ENCODE peak calls at places on chromosome 5, in nine cellular contexts. One of them, this sample, is unnamed.

GRCh38 chr5:173925449-173926071 is 37.4 kb downstream of the CPEB4 start:
- DNase-seq in iris pigment epithelial cell: peak; percentile 75
- DNase-seq in stimulated activated effector memory CD8-positive, alpha-beta T cell treated with anti-CD3 and anti-CD28 coated beads, Interleukin-12 subunit alpha, Interleukin-12 subunit beta, amount 100 ng/mL, for 72 hours: no peak
- DNase-seq in progenitor cell of endocrine pancreas: no peak
- DNase-seq in neuronal stem cell: no peak
- DNase-seq in iPS DF 19.7: no peak
- DNase-seq in GM18507: no peak
- DNase-seq in heart left ventricle: peak; percentile 42
- DNase-seq in stimulated activated CD4-positive, alpha-beta T cell treated with anti-CD3 and anti-CD28 coated beads, Interleukin-12 subunit alpha, Interleukin-12 subunit beta, amount 100 ng/mL, for 48 hours: no peak
- DNase-seq in this sample: no peak

GRCh38 chr5:93404246-93404645 is 176.8 kb downstream of the NR2F1-AS1 start:
- DNase-seq in iris pigment epithelial cell: peak; percentile 57
- DNase-seq in stimulated activated effector memory CD8-positive, alpha-beta T cell treated with anti-CD3 and anti-CD28 coated beads, Interleukin-12 subunit alpha, Interleukin-12 subunit beta, amount 100 ng/mL, for 72 hours: no peak
- DNase-seq in progenitor cell of endocrine pancreas: no peak
- DNase-seq in neuronal stem cell: no peak
- DNase-seq in iPS DF 19.7: no peak
- DNase-seq in GM18507: no peak
- DNase-seq in heart left ventricle: no peak
- DNase-seq in stimulated activated CD4-positive, alpha-beta T cell treated with anti-CD3 and anti-CD28 coated beads, Interleukin-12 subunit alpha, Interleukin-12 subunit beta, amount 100 ng/mL, for 48 hours: no peak
- DNase-seq in this sample: no peak

GRCh38 chr5:9924614-9925013 is 294.5 kb upstream of the TAS2R1 start:
- DNase-seq in iris pigment epithelial cell: peak; percentile 99
- DNase-seq in stimulated activated effector memory CD8-positive, alpha-beta T cell treated with anti-CD3 and anti-CD28 coated beads, Interleukin-12 subunit alpha, Interleukin-12 subunit beta, amount 100 ng/mL, for 72 hours: no peak
- DNase-seq in progenitor cell of endocrine pancreas: no peak
- DNase-seq in neuronal stem cell: no peak
- DNase-seq in iPS DF 19.7: no peak
- DNase-seq in GM18507: no peak
- DNase-seq in heart left ventricle: no peak
- DNase-seq in stimulated activated CD4-positive, alpha-beta T cell treated with anti-CD3 and anti-CD28 coated beads, Interleukin-12 subunit alpha, Interleukin-12 subunit beta, amount 100 ng/mL, for 48 hours: no peak
- DNase-seq in this sample: no peak

GRCh38 chr5:146751781-146752401 is 126.7 kb downstream of the PPP2R2B start:
- DNase-seq in iris pigment epithelial cell: no peak
- DNase-seq in stimulated activated effector memory CD8-positive, alpha-beta T cell treated with anti-CD3 and anti-CD28 coated beads, Interleukin-12 subunit alpha, Interleukin-12 subunit beta, amount 100 ng/mL, for 72 hours: peak; percentile 78
- DNase-seq in progenitor cell of endocrine pancreas: no peak
- DNase-seq in neuronal stem cell: no peak
- DNase-seq in iPS DF 19.7: no peak
- DNase-seq in GM18507: peak; percentile 8
- DNase-seq in heart left ventricle: no peak
- DNase-seq in stimulated activated CD4-positive, alpha-beta T cell treated with anti-CD3 and anti-CD28 coated beads, Interleukin-12 subunit alpha, Interleukin-12 subunit beta, amount 100 ng/mL, for 48 hours: peak; percentile 10
- DNase-seq in this sample: no peak

GRCh38 chr5:168315991-168316578 is 24.6 kb downstream of the WWC1 start:
- DNase-seq in iris pigment epithelial cell: no peak
- DNase-seq in stimulated activated effector memory CD8-positive, alpha-beta T cell treated with anti-CD3 and anti-CD28 coated beads, Interleukin-12 subunit alpha, Interleukin-12 subunit beta, amount 100 ng/mL, for 72 hours: no peak
- DNase-seq in progenitor cell of endocrine pancreas: peak; percentile 55
- DNase-seq in neuronal stem cell: no peak
- DNase-seq in iPS DF 19.7: no peak
- DNase-seq in GM18507: no peak
- DNase-seq in heart left ventricle: no peak
- DNase-seq in stimulated activated CD4-positive, alpha-beta T cell treated with anti-CD3 and anti-CD28 coated beads, Interleukin-12 subunit alpha, Interleukin-12 subunit beta, amount 100 ng/mL, for 48 hours: no peak
- DNase-seq in this sample: no peak

GRCh38 chr5:113225259-113225658 is 209.5 kb downstream of the TSSK1B start:
- DNase-seq in iris pigment epithelial cell: no peak
- DNase-seq in stimulated activated effector memory CD8-positive, alpha-beta T cell treated with anti-CD3 and anti-CD28 coated beads, Interleukin-12 subunit alpha, Interleukin-12 subunit beta, amount 100 ng/mL, for 72 hours: peak; percentile 7
- DNase-seq in progenitor cell of endocrine pancreas: no peak
- DNase-seq in neuronal stem cell: no peak
- DNase-seq in iPS DF 19.7: no peak
- DNase-seq in GM18507: no peak
- DNase-seq in heart left ventricle: no peak
- DNase-seq in stimulated activated CD4-positive, alpha-beta T cell treated with anti-CD3 and anti-CD28 coated beads, Interleukin-12 subunit alpha, Interleukin-12 subunit beta, amount 100 ng/mL, for 48 hours: no peak
- DNase-seq in this sample: no peak

GRCh38 chr5:81748556-81748955 is 2.3 kb downstream of the SSBP2 start:
- DNase-seq in iris pigment epithelial cell: no peak
- DNase-seq in stimulated activated effector memory CD8-positive, alpha-beta T cell treated with anti-CD3 and anti-CD28 coated beads, Interleukin-12 subunit alpha, Interleukin-12 subunit beta, amount 100 ng/mL, for 72 hours: no peak
- DNase-seq in progenitor cell of endocrine pancreas: no peak
- DNase-seq in neuronal stem cell: no peak
- DNase-seq in iPS DF 19.7: no peak
- DNase-seq in GM18507: no peak
- DNase-seq in heart left ventricle: no peak
- DNase-seq in stimulated activated CD4-positive, alpha-beta T cell treated with anti-CD3 and anti-CD28 coated beads, Interleukin-12 subunit alpha, Interleukin-12 subunit beta, amount 100 ng/mL, for 48 hours: no peak
- DNase-seq in this sample: no peak

GRCh38 chr5:103424453-103425205 is 138.0 kb downstream of the NUDT12 start:
- DNase-seq in iris pigment epithelial cell: peak; percentile 96
- DNase-seq in stimulated activated effector memory CD8-positive, alpha-beta T cell treated with anti-CD3 and anti-CD28 coated beads, Interleukin-12 subunit alpha, Interleukin-12 subunit beta, amount 100 ng/mL, for 72 hours: no peak
- DNase-seq in progenitor cell of endocrine pancreas: no peak
- DNase-seq in neuronal stem cell: no peak
- DNase-seq in iPS DF 19.7: no peak
- DNase-seq in GM18507: no peak
- DNase-seq in heart left ventricle: no peak
- DNase-seq in stimulated activated CD4-positive, alpha-beta T cell treated with anti-CD3 and anti-CD28 coated beads, Interleukin-12 subunit alpha, Interleukin-12 subunit beta, amount 100 ng/mL, for 48 hours: no peak
- DNase-seq in this sample: no peak

GRCh38 chr5:112968411-112969106 is 8.0 kb upstream of the DCP2 start:
- DNase-seq in iris pigment epithelial cell: peak; percentile 35
- DNase-seq in stimulated activated effector memory CD8-positive, alpha-beta T cell treated with anti-CD3 and anti-CD28 coated beads, Interleukin-12 subunit alpha, Interleukin-12 subunit beta, amount 100 ng/mL, for 72 hours: no peak
- DNase-seq in progenitor cell of endocrine pancreas: no peak
- DNase-seq in neuronal stem cell: no peak
- DNase-seq in iPS DF 19.7: no peak
- DNase-seq in GM18507: no peak
- DNase-seq in heart left ventricle: no peak
- DNase-seq in stimulated activated CD4-positive, alpha-beta T cell treated with anti-CD3 and anti-CD28 coated beads, Interleukin-12 subunit alpha, Interleukin-12 subunit beta, amount 100 ng/mL, for 48 hours: no peak
- DNase-seq in this sample: no peak

GRCh38 chr5:119943148-119943547 is 313.8 kb downstream of the FAM170A start:
- DNase-seq in iris pigment epithelial cell: peak; percentile 35
- DNase-seq in stimulated activated effector memory CD8-positive, alpha-beta T cell treated with anti-CD3 and anti-CD28 coated beads, Interleukin-12 subunit alpha, Interleukin-12 subunit beta, amount 100 ng/mL, for 72 hours: no peak
- DNase-seq in progenitor cell of endocrine pancreas: no peak
- DNase-seq in neuronal stem cell: no peak
- DNase-seq in iPS DF 19.7: no peak
- DNase-seq in GM18507: no peak
- DNase-seq in heart left ventricle: no peak
- DNase-seq in stimulated activated CD4-positive, alpha-beta T cell treated with anti-CD3 and anti-CD28 coated beads, Interleukin-12 subunit alpha, Interleukin-12 subunit beta, amount 100 ng/mL, for 48 hours: no peak
- DNase-seq in this sample: no peak

GRCh38 chr5:133714161-133714915 is 102.0 kb upstream of the FSTL4 start:
- DNase-seq in iris pigment epithelial cell: no peak
- DNase-seq in stimulated activated effector memory CD8-positive, alpha-beta T cell treated with anti-CD3 and anti-CD28 coated beads, Interleukin-12 subunit alpha, Interleukin-12 subunit beta, amount 100 ng/mL, for 72 hours: no peak
- DNase-seq in progenitor cell of endocrine pancreas: no peak
- DNase-seq in neuronal stem cell: no peak
- DNase-seq in iPS DF 19.7: no peak
- DNase-seq in GM18507: no peak
- DNase-seq in heart left ventricle: no peak
- DNase-seq in stimulated activated CD4-positive, alpha-beta T cell treated with anti-CD3 and anti-CD28 coated beads, Interleukin-12 subunit alpha, Interleukin-12 subunit beta, amount 100 ng/mL, for 48 hours: no peak
- DNase-seq in this sample: no peak

GRCh38 chr5:181063514-181063913 is 23.4 kb downstream of the BTNL9 start:
- DNase-seq in iris pigment epithelial cell: no peak
- DNase-seq in stimulated activated effector memory CD8-positive, alpha-beta T cell treated with anti-CD3 and anti-CD28 coated beads, Interleukin-12 subunit alpha, Interleukin-12 subunit beta, amount 100 ng/mL, for 72 hours: no peak
- DNase-seq in progenitor cell of endocrine pancreas: no peak
- DNase-seq in neuronal stem cell: no peak
- DNase-seq in iPS DF 19.7: no peak
- DNase-seq in GM18507: no peak
- DNase-seq in heart left ventricle: no peak
- DNase-seq in stimulated activated CD4-positive, alpha-beta T cell treated with anti-CD3 and anti-CD28 coated beads, Interleukin-12 subunit alpha, Interleukin-12 subunit beta, amount 100 ng/mL, for 48 hours: no peak
- DNase-seq in this sample: no peak

GRCh38 chr5:15704397-15704947 is 204.5 kb downstream of the FBXL7 start:
- DNase-seq in iris pigment epithelial cell: no peak
- DNase-seq in stimulated activated effector memory CD8-positive, alpha-beta T cell treated with anti-CD3 and anti-CD28 coated beads, Interleukin-12 subunit alpha, Interleukin-12 subunit beta, amount 100 ng/mL, for 72 hours: no peak
- DNase-seq in progenitor cell of endocrine pancreas: no peak
- DNase-seq in neuronal stem cell: no peak
- DNase-seq in iPS DF 19.7: no peak
- DNase-seq in GM18507: no peak
- DNase-seq in heart left ventricle: no peak
- DNase-seq in stimulated activated CD4-positive, alpha-beta T cell treated with anti-CD3 and anti-CD28 coated beads, Interleukin-12 subunit alpha, Interleukin-12 subunit beta, amount 100 ng/mL, for 48 hours: no peak
- DNase-seq in this sample: no peak

GRCh38 chr5:142520885-142521284 is 165.0 kb downstream of the FGF1 start:
- DNase-seq in iris pigment epithelial cell: peak; percentile 31
- DNase-seq in stimulated activated effector memory CD8-positive, alpha-beta T cell treated with anti-CD3 and anti-CD28 coated beads, Interleukin-12 subunit alpha, Interleukin-12 subunit beta, amount 100 ng/mL, for 72 hours: no peak
- DNase-seq in progenitor cell of endocrine pancreas: no peak
- DNase-seq in neuronal stem cell: no peak
- DNase-seq in iPS DF 19.7: no peak
- DNase-seq in GM18507: no peak
- DNase-seq in heart left ventricle: no peak
- DNase-seq in stimulated activated CD4-positive, alpha-beta T cell treated with anti-CD3 and anti-CD28 coated beads, Interleukin-12 subunit alpha, Interleukin-12 subunit beta, amount 100 ng/mL, for 48 hours: no peak
- DNase-seq in this sample: no peak

GRCh38 chr5:171494452-171495121 is 75.1 kb downstream of the FGF18 start:
- DNase-seq in iris pigment epithelial cell: peak; percentile 72
- DNase-seq in stimulated activated effector memory CD8-positive, alpha-beta T cell treated with anti-CD3 and anti-CD28 coated beads, Interleukin-12 subunit alpha, Interleukin-12 subunit beta, amount 100 ng/mL, for 72 hours: no peak
- DNase-seq in progenitor cell of endocrine pancreas: no peak
- DNase-seq in neuronal stem cell: peak; percentile 67
- DNase-seq in iPS DF 19.7: peak; percentile 33
- DNase-seq in GM18507: no peak
- DNase-seq in heart left ventricle: peak; percentile 75
- DNase-seq in stimulated activated CD4-positive, alpha-beta T cell treated with anti-CD3 and anti-CD28 coated beads, Interleukin-12 subunit alpha, Interleukin-12 subunit beta, amount 100 ng/mL, for 48 hours: no peak
- DNase-seq in this sample: no peak

GRCh38 chr5:16871746-16872339 is 64.2 kb downstream of the MYO10 start:
- DNase-seq in iris pigment epithelial cell: peak; percentile 61
- DNase-seq in stimulated activated effector memory CD8-positive, alpha-beta T cell treated with anti-CD3 and anti-CD28 coated beads, Interleukin-12 subunit alpha, Interleukin-12 subunit beta, amount 100 ng/mL, for 72 hours: no peak
- DNase-seq in progenitor cell of endocrine pancreas: no peak
- DNase-seq in neuronal stem cell: no peak
- DNase-seq in iPS DF 19.7: no peak
- DNase-seq in GM18507: no peak
- DNase-seq in heart left ventricle: no peak
- DNase-seq in stimulated activated CD4-positive, alpha-beta T cell treated with anti-CD3 and anti-CD28 coated beads, Interleukin-12 subunit alpha, Interleukin-12 subunit beta, amount 100 ng/mL, for 48 hours: no peak
- DNase-seq in this sample: no peak

GRCh38 chr5:68550031-68550430 is 334.5 kb downstream of the PIK3R1 start:
- DNase-seq in iris pigment epithelial cell: no peak
- DNase-seq in stimulated activated effector memory CD8-positive, alpha-beta T cell treated with anti-CD3 and anti-CD28 coated beads, Interleukin-12 subunit alpha, Interleukin-12 subunit beta, amount 100 ng/mL, for 72 hours: no peak
- DNase-seq in progenitor cell of endocrine pancreas: no peak
- DNase-seq in neuronal stem cell: no peak
- DNase-seq in iPS DF 19.7: no peak
- DNase-seq in GM18507: no peak
- DNase-seq in heart left ventricle: no peak
- DNase-seq in stimulated activated CD4-positive, alpha-beta T cell treated with anti-CD3 and anti-CD28 coated beads, Interleukin-12 subunit alpha, Interleukin-12 subunit beta, amount 100 ng/mL, for 48 hours: no peak
- DNase-seq in this sample: no peak

GRCh38 chr5:169731221-169731620 is 94.1 kb downstream of the DOCK2 start:
- DNase-seq in iris pigment epithelial cell: no peak
- DNase-seq in stimulated activated effector memory CD8-positive, alpha-beta T cell treated with anti-CD3 and anti-CD28 coated beads, Interleukin-12 subunit alpha, Interleukin-12 subunit beta, amount 100 ng/mL, for 72 hours: no peak
- DNase-seq in progenitor cell of endocrine pancreas: no peak
- DNase-seq in neuronal stem cell: no peak
- DNase-seq in iPS DF 19.7: no peak
- DNase-seq in GM18507: no peak
- DNase-seq in heart left ventricle: no peak
- DNase-seq in stimulated activated CD4-positive, alpha-beta T cell treated with anti-CD3 and anti-CD28 coated beads, Interleukin-12 subunit alpha, Interleukin-12 subunit beta, amount 100 ng/mL, for 48 hours: no peak
- DNase-seq in this sample: no peak

GRCh38 chr5:95718203-95718602 is 12.9 kb upstream of the RHOBTB3 start:
- DNase-seq in iris pigment epithelial cell: no peak
- DNase-seq in stimulated activated effector memory CD8-positive, alpha-beta T cell treated with anti-CD3 and anti-CD28 coated beads, Interleukin-12 subunit alpha, Interleukin-12 subunit beta, amount 100 ng/mL, for 72 hours: no peak
- DNase-seq in progenitor cell of endocrine pancreas: no peak
- DNase-seq in neuronal stem cell: no peak
- DNase-seq in iPS DF 19.7: no peak
- DNase-seq in GM18507: no peak
- DNase-seq in heart left ventricle: no peak
- DNase-seq in stimulated activated CD4-positive, alpha-beta T cell treated with anti-CD3 and anti-CD28 coated beads, Interleukin-12 subunit alpha, Interleukin-12 subunit beta, amount 100 ng/mL, for 48 hours: no peak
- DNase-seq in this sample: no peak

GRCh38 chr5:102296229-102296817 is at the start of gene SLCO4C1:
- DNase-seq in iris pigment epithelial cell: peak; percentile 58
- DNase-seq in stimulated activated effector memory CD8-positive, alpha-beta T cell treated with anti-CD3 and anti-CD28 coated beads, Interleukin-12 subunit alpha, Interleukin-12 subunit beta, amount 100 ng/mL, for 72 hours: peak; percentile 85
- DNase-seq in progenitor cell of endocrine pancreas: peak; percentile 93
- DNase-seq in neuronal stem cell: peak; percentile 76
- DNase-seq in iPS DF 19.7: peak; percentile 77
- DNase-seq in GM18507: peak; percentile 68
- DNase-seq in heart left ventricle: peak; percentile 71
- DNase-seq in stimulated activated CD4-positive, alpha-beta T cell treated with anti-CD3 and anti-CD28 coated beads, Interleukin-12 subunit alpha, Interleukin-12 subunit beta, amount 100 ng/mL, for 48 hours: peak; percentile 64
- DNase-seq in this sample: peak; percentile 95